ENCODE peak calls at places on chromosome 4, in four cellular contexts. H, A, Z and G are unnamed samples.

GRCh38 chr4:137677851-137678250 is 145.6 kb upstream of the PCDH18 start:
- DNase-seq in H (no peak), A (no peak), Z (no peak), G (no peak)

GRCh38 chr4:137015759-137016409 is 516.4 kb downstream of the PCDH18 start:
- DNase-seq in H (no peak), A (no peak), Z (no peak), G (no peak)

GRCh38 chr4:57065730-57066482 is 44.3 kb downstream of the IGFBP7 start:
- DNase-seq in H (no peak), A (no peak), Z (no peak), G (no peak)

GRCh38 chr4:142550955-142551354 is 295.1 kb downstream of the INPP4B start:
- DNase-seq in H (no peak), A (no peak), Z (no peak), G (no peak)

GRCh38 chr4:127781303-127782024 is 658 bp upstream of the HSPA4L start:
- DNase-seq in H (no peak), A (no peak), Z (no peak), G (no peak)

GRCh38 chr4:124705393-124705792 is 7.1 kb downstream of the ANKRD50 start:
- DNase-seq in H (no peak), A (no peak), Z (no peak), G (no peak)

GRCh38 chr4:159698336-159698735 is 595.5 kb downstream of the RAPGEF2 start:
- DNase-seq in H (no peak), A (no peak), Z (no peak), G (no peak)

GRCh38 chr4:12679217-12679616 is 804.9 kb downstream of the RAB28 start:
- DNase-seq in H (no peak), A (no peak), Z (no peak), G (no peak)

GRCh38 chr4:146329042-146329716 is 114.8 kb downstream of the REELD1 start:
- DNase-seq in H (peak; percentile 38), A (no peak), Z (no peak), G (no peak)

GRCh38 chr4:184644553-184645307 is 4.5 kb downstream of the CASP3 start:
- DNase-seq in H (no peak), A (no peak), Z (no peak), G (no peak)

GRCh38 chr4:121885115-121885514 is 14.8 kb upstream of the BBS7 start:
- DNase-seq in H (no peak), A (no peak), Z (no peak), G (no peak)

GRCh38 chr4:579543-580175 is 3.6 kb upstream of the TMEM271 start:
- DNase-seq in H (no peak), A (no peak), Z (no peak), G (no peak)

GRCh38 chr4:13322681-13323101 is 161.4 kb downstream of the RAB28 start:
- DNase-seq in H (peak; percentile 36), A (no peak), Z (no peak), G (peak; percentile 70)

GRCh38 chr4:181908168-181908567 is 335.0 kb upstream of the TENM3 start:
- DNase-seq in H (no peak), A (no peak), Z (no peak), G (no peak)

GRCh38 chr4:63700569-63700968 is 708.7 kb downstream of the TECRL start:
- DNase-seq in H (no peak), A (no peak), Z (no peak), G (no peak)

GRCh38 chr4:84319124-84319523 is 180.0 kb downstream of the NKX6-1 start:
- DNase-seq in H (no peak), A (no peak), Z (no peak), G (no peak)

GRCh38 chr4:76024007-76024406 is 710 bp upstream of the CXCL10 start:
- DNase-seq in H (no peak), A (no peak), Z (no peak), G (no peak)